ENCODE peak calls at places on chromosome 14, in six cellular contexts. One of them, this sample, is unnamed.

GRCh38 chr14:43042408-43042807 is 1435.7 kb downstream of the LRFN5 start:
- DNase-seq in vagina: no peak
- DNase-seq in endothelial cell of umbilical vein: no peak
- DNase-seq in HCT116: no peak
- DNase-seq in stomach: no peak
- DNase-seq in upper lobe of left lung: no peak
- DNase-seq in this sample: no peak

GRCh38 chr14:96484391-96484790 is 17.8 kb upstream of the PAPOLA start:
- DNase-seq in vagina: no peak
- DNase-seq in endothelial cell of umbilical vein: no peak
- DNase-seq in HCT116: no peak
- DNase-seq in stomach: no peak
- DNase-seq in upper lobe of left lung: no peak
- DNase-seq in this sample: no peak

GRCh38 chr14:69479696-69480095 is 4.8 kb upstream of the PLEKHD1 start:
- DNase-seq in vagina: no peak
- DNase-seq in endothelial cell of umbilical vein: no peak
- DNase-seq in HCT116: no peak
- DNase-seq in stomach: no peak
- DNase-seq in upper lobe of left lung: no peak
- DNase-seq in this sample: no peak

GRCh38 chr14:97138801-97139200 is 341.6 kb downstream of the VRK1 start:
- DNase-seq in vagina: no peak
- DNase-seq in endothelial cell of umbilical vein: no peak
- DNase-seq in HCT116: peak; percentile 29
- DNase-seq in stomach: no peak
- DNase-seq in upper lobe of left lung: no peak
- DNase-seq in this sample: no peak

GRCh38 chr14:21257395-21258193 is 11.6 kb downstream of the HNRNPC start:
- DNase-seq in vagina: no peak
- DNase-seq in endothelial cell of umbilical vein: no peak
- DNase-seq in HCT116: no peak
- DNase-seq in stomach: no peak
- DNase-seq in upper lobe of left lung: no peak
- DNase-seq in this sample: no peak

GRCh38 chr14:95889236-95889979 is 12.8 kb downstream of the TUNAR start:
- DNase-seq in vagina: no peak
- DNase-seq in endothelial cell of umbilical vein: no peak
- DNase-seq in HCT116: no peak
- DNase-seq in stomach: no peak
- DNase-seq in upper lobe of left lung: no peak
- DNase-seq in this sample: no peak

GRCh38 chr14:96136361-96136760 is 68.3 kb upstream of the BDKRB2 start:
- DNase-seq in vagina: no peak
- DNase-seq in endothelial cell of umbilical vein: peak; percentile 85
- DNase-seq in HCT116: no peak
- DNase-seq in stomach: no peak
- DNase-seq in upper lobe of left lung: no peak
- DNase-seq in this sample: no peak

GRCh38 chr14:39873793-39874192 is 441.6 kb upstream of the FBXO33 start:
- DNase-seq in vagina: no peak
- DNase-seq in endothelial cell of umbilical vein: no peak
- DNase-seq in HCT116: no peak
- DNase-seq in stomach: no peak
- DNase-seq in upper lobe of left lung: no peak
- DNase-seq in this sample: no peak

GRCh38 chr14:29215853-29216252 is 449.3 kb downstream of the FOXG1 start:
- DNase-seq in vagina: no peak
- DNase-seq in endothelial cell of umbilical vein: peak; percentile 68
- DNase-seq in HCT116: no peak
- DNase-seq in stomach: no peak
- DNase-seq in upper lobe of left lung: no peak
- DNase-seq in this sample: no peak

GRCh38 chr14:64561631-64562030 is 11.9 kb downstream of the PPP1R36 start:
- DNase-seq in vagina: no peak
- DNase-seq in endothelial cell of umbilical vein: peak; percentile 28
- DNase-seq in HCT116: no peak
- DNase-seq in stomach: no peak
- DNase-seq in upper lobe of left lung: no peak
- DNase-seq in this sample: no peak

GRCh38 chr14:103519837-103520212 is 2.8 kb downstream of the CKB start:
- DNase-seq in vagina: no peak
- DNase-seq in endothelial cell of umbilical vein: no peak
- DNase-seq in HCT116: no peak
- DNase-seq in stomach: peak; percentile 46
- DNase-seq in upper lobe of left lung: peak; percentile 85
- DNase-seq in this sample: peak; percentile 76

GRCh38 chr14:78836777-78837176 is 666.6 kb downstream of the NRXN3 start:
- DNase-seq in vagina: no peak
- DNase-seq in endothelial cell of umbilical vein: peak; percentile 57
- DNase-seq in HCT116: peak; percentile 36
- DNase-seq in stomach: peak; percentile 45
- DNase-seq in upper lobe of left lung: no peak
- DNase-seq in this sample: no peak

GRCh38 chr14:21042918-21043317 is 756 bp downstream of the RNASE7 start:
- DNase-seq in vagina: no peak
- DNase-seq in endothelial cell of umbilical vein: no peak
- DNase-seq in HCT116: no peak
- DNase-seq in stomach: no peak
- DNase-seq in upper lobe of left lung: no peak
- DNase-seq in this sample: no peak

GRCh38 chr14:97625512-97625911 is 828.3 kb downstream of the VRK1 start:
- DNase-seq in vagina: no peak
- DNase-seq in endothelial cell of umbilical vein: no peak
- DNase-seq in HCT116: no peak
- DNase-seq in stomach: no peak
- DNase-seq in upper lobe of left lung: no peak
- DNase-seq in this sample: no peak

GRCh38 chr14:89283327-89284060 is 133.5 kb downstream of the FOXN3 start:
- DNase-seq in vagina: no peak
- DNase-seq in endothelial cell of umbilical vein: no peak
- DNase-seq in HCT116: no peak
- DNase-seq in stomach: no peak
- DNase-seq in upper lobe of left lung: no peak
- DNase-seq in this sample: no peak

GRCh38 chr14:91890291-91890749 is 23.0 kb upstream of the TC2N start:
- DNase-seq in vagina: no peak
- DNase-seq in endothelial cell of umbilical vein: no peak
- DNase-seq in HCT116: no peak
- DNase-seq in stomach: peak; percentile 65
- DNase-seq in upper lobe of left lung: peak; percentile 45
- DNase-seq in this sample: peak; percentile 65

GRCh38 chr14:100732766-100733100 is 6.0 kb downstream of the DLK1 start:
- DNase-seq in vagina: no peak
- DNase-seq in endothelial cell of umbilical vein: no peak
- DNase-seq in HCT116: no peak
- DNase-seq in stomach: no peak
- DNase-seq in upper lobe of left lung: no peak
- DNase-seq in this sample: no peak

GRCh38 chr14:96631030-96631429 is 128.8 kb downstream of the PAPOLA start:
- DNase-seq in vagina: peak; percentile 54
- DNase-seq in endothelial cell of umbilical vein: no peak
- DNase-seq in HCT116: no peak
- DNase-seq in stomach: peak; percentile 3
- DNase-seq in upper lobe of left lung: no peak
- DNase-seq in this sample: no peak

GRCh38 chr14:23056257-23056955 is 914 bp downstream of the CDH24 start:
- DNase-seq in vagina: no peak
- DNase-seq in endothelial cell of umbilical vein: peak; percentile 76
- DNase-seq in HCT116: peak; percentile 81
- DNase-seq in stomach: peak; percentile 75
- DNase-seq in upper lobe of left lung: peak; percentile 43
- DNase-seq in this sample: peak; percentile 80

DNA sequence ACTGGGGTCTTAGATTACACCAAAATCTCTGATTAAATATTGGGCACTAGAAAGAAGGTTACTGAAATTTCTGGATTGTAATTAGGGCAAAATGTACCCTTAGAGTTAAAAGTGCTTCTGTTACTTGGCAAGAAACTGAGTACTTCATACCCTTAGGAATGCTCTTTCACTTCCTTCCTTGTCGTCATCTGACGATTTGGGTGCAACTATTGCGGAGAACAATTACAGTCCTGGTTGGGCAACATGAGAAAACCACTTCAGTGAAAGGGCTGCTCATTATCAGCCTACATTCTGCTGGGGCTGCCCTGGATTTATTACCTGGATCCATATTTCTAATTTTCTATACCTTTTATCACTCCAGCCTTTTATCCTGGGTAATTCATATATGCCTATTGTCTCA is 348.5 kb upstream of the MDGA2 start:
- DNase-seq in vagina: no peak
- DNase-seq in endothelial cell of umbilical vein: no peak
- DNase-seq in HCT116: no peak
- DNase-seq in stomach: no peak
- DNase-seq in upper lobe of left lung: no peak
- DNase-seq in this sample: no peak
- TF ChIP-seq POLR2AphosphoS5 in vagina: no peak
- TF ChIP-seq POLR2AphosphoS5 in endothelial cell of umbilical vein: no peak
- TF ChIP-seq POLR2AphosphoS5 in HCT116: no peak
- TF ChIP-seq POLR2AphosphoS5 in stomach: no peak
- TF ChIP-seq POLR2AphosphoS5 in upper lobe of left lung: no peak
- TF ChIP-seq POLR2AphosphoS5 in this sample: no peak

GRCh38 chr14:61121293-61121897 is 140.3 kb downstream of the SLC38A6 start:
- DNase-seq in vagina: no peak
- DNase-seq in endothelial cell of umbilical vein: no peak
- DNase-seq in HCT116: no peak
- DNase-seq in stomach: no peak
- DNase-seq in upper lobe of left lung: no peak
- DNase-seq in this sample: no peak
- H3K4me1 ChIP-seq in vagina: no peaks in the 10 kb centered on the region
- H3K4me1 ChIP-seq in endothelial cell of umbilical vein: peaks cover 13% of the 10 kb centered on the region
- H3K4me1 ChIP-seq in HCT116: no peaks in the 10 kb centered on the region
- H3K4me1 ChIP-seq in stomach: peaks cover 3% of the 10 kb centered on the region
- H3K4me1 ChIP-seq in upper lobe of left lung: no peaks in the 10 kb centered on the region
- H3K4me1 ChIP-seq in this sample: peaks cover 5% of the 10 kb centered on the region

GRCh38 chr14:50230601-50231474 is 540 bp downstream of the SOS2 start:
- DNase-seq in vagina: no peak
- DNase-seq in endothelial cell of umbilical vein: peak; percentile 75
- DNase-seq in HCT116: peak; percentile 21
- DNase-seq in stomach: peak; percentile 41
- DNase-seq in upper lobe of left lung: peak; percentile 93
- DNase-seq in this sample: peak; percentile 78
- TF ChIP-seq POLR2A in vagina: no peak
- TF ChIP-seq POLR2A in endothelial cell of umbilical vein: peak; percentile 7
- TF ChIP-seq POLR2A in HCT116: no peak
- TF ChIP-seq POLR2A in stomach: no peak
- TF ChIP-seq POLR2A in upper lobe of left lung: no peak
- TF ChIP-seq POLR2A in this sample: no peak

DNA sequence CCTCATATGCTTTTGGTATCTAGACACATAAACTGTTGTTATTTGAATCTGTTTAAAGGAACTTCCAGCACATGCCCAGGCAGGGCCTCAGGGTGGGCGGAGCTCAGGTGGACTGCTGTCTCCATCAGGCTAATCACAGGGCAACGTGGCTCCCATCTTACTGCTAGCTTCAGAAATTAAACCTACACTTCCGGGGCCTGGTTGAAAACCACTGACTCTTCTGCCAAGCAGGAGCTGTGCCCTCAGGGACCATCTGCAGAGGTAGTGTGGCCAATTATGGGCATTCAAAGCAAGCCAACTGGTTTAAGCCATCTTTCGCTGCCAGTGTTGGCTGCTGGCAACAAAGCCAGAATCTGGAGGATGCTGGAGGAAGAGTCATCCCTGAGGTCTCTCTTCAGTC is 97.5 kb downstream of the TMX1 start:
- DNase-seq in vagina: no peak
- DNase-seq in endothelial cell of umbilical vein: no peak
- DNase-seq in HCT116: no peak
- DNase-seq in stomach: no peak
- DNase-seq in upper lobe of left lung: no peak
- DNase-seq in this sample: no peak
- TF ChIP-seq POLR2AphosphoS5 in vagina: no peak
- TF ChIP-seq POLR2AphosphoS5 in endothelial cell of umbilical vein: no peak
- TF ChIP-seq POLR2AphosphoS5 in HCT116: no peak
- TF ChIP-seq POLR2AphosphoS5 in stomach: no peak
- TF ChIP-seq POLR2AphosphoS5 in upper lobe of left lung: no peak
- TF ChIP-seq POLR2AphosphoS5 in this sample: no peak

DNA sequence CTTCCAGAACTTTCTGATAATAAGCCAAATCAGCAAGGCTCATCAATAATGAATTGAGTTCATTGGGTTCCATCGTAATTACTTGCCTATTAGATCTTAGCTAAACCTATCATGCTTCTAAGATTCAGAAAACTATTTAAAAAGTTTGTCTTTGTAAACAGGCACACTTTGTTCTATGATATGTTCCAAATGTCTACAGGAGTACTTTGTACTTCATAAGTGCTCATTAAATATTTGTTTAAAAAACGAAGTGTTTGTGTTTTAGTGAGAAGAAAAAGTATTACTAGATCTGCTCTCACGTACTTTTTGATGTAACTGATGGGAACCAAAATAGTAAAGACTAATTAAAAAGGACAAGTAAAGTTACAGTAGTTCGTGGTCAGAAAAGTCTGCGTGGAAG is 172.8 kb upstream of the FLRT2 start:
- DNase-seq in vagina: no peak
- DNase-seq in endothelial cell of umbilical vein: no peak
- DNase-seq in HCT116: no peak
- DNase-seq in stomach: no peak
- DNase-seq in upper lobe of left lung: no peak
- DNase-seq in this sample: no peak
- H3K4me1 ChIP-seq in vagina: no peaks in the 10 kb centered on the region
- H3K4me1 ChIP-seq in endothelial cell of umbilical vein: peaks cover 15% of the 10 kb centered on the region
- H3K4me1 ChIP-seq in HCT116: no peaks in the 10 kb centered on the region
- H3K4me1 ChIP-seq in stomach: peaks cover 3% of the 10 kb centered on the region
- H3K4me1 ChIP-seq in upper lobe of left lung: no peaks in the 10 kb centered on the region
- H3K4me1 ChIP-seq in this sample: no peaks in the 10 kb centered on the region

GRCh38 chr14:104895786-104896642 is 28.7 kb upstream of the PLD4 start:
- DNase-seq in vagina: peak; percentile 86
- DNase-seq in endothelial cell of umbilical vein: no peak
- DNase-seq in HCT116: no peak
- DNase-seq in stomach: peak; percentile 70
- DNase-seq in upper lobe of left lung: peak; percentile 85
- DNase-seq in this sample: peak; percentile 65
- TF ChIP-seq POLR2A in vagina: no peak
- TF ChIP-seq POLR2A in endothelial cell of umbilical vein: no peak
- TF ChIP-seq POLR2A in HCT116: no peak
- TF ChIP-seq POLR2A in stomach: no peak
- TF ChIP-seq POLR2A in upper lobe of left lung: no peak
- TF ChIP-seq POLR2A in this sample: no peak

GRCh38 chr14:92976268-92976667 is 53.3 kb downstream of the CHGA start:
- DNase-seq in vagina: no peak
- DNase-seq in endothelial cell of umbilical vein: no peak
- DNase-seq in HCT116: no peak
- DNase-seq in stomach: no peak
- DNase-seq in upper lobe of left lung: no peak
- DNase-seq in this sample: no peak

GRCh38 chr14:92971601-92972180 is 48.7 kb downstream of the CHGA start:
- DNase-seq in vagina: no peak
- DNase-seq in endothelial cell of umbilical vein: no peak
- DNase-seq in HCT116: no peak
- DNase-seq in stomach: no peak
- DNase-seq in upper lobe of left lung: no peak
- DNase-seq in this sample: no peak

GRCh38 chr14:92974541-92975345 is 51.8 kb downstream of the CHGA start:
- DNase-seq in vagina: no peak
- DNase-seq in endothelial cell of umbilical vein: no peak
- DNase-seq in HCT116: no peak
- DNase-seq in stomach: no peak
- DNase-seq in upper lobe of left lung: no peak
- DNase-seq in this sample: no peak

GRCh38 chr14:92973798-92974372 is 50.9 kb downstream of the CHGA start:
- DNase-seq in vagina: no peak
- DNase-seq in endothelial cell of umbilical vein: no peak
- DNase-seq in HCT116: no peak
- DNase-seq in stomach: no peak
- DNase-seq in upper lobe of left lung: no peak
- DNase-seq in this sample: no peak

GRCh38 chr14:92973265-92973797 is 50.4 kb downstream of the CHGA start:
- DNase-seq in vagina: peak; percentile 96
- DNase-seq in endothelial cell of umbilical vein: peak; percentile 17
- DNase-seq in HCT116: no peak
- DNase-seq in stomach: peak; percentile 62
- DNase-seq in upper lobe of left lung: peak; percentile 93
- DNase-seq in this sample: peak; percentile 94
- TF ChIP-seq POLR2AphosphoS5 in vagina: peak; percentile 90
- TF ChIP-seq POLR2AphosphoS5 in endothelial cell of umbilical vein: no peak
- TF ChIP-seq POLR2AphosphoS5 in HCT116: no peak
- TF ChIP-seq POLR2AphosphoS5 in stomach: peak; percentile 9
- TF ChIP-seq POLR2AphosphoS5 in upper lobe of left lung: no peak
- TF ChIP-seq POLR2AphosphoS5 in this sample: peak; percentile 72